ENCODE peak calls at places on chromosomes 16 and 17, in five cellular contexts. J, B, N, Y and T are unnamed samples. For H3K27me3, the result is how much of the 10 kb centered on the place peaks cover.

GRCh38 chr16:34050787-34051320 is 591.4 kb downstream of the TP53TG3F start:
- DNase-seq in N (peak), B (no peak), J (no peak), Y (no peak), T (no peak)

GRCh38 chr17:8426094-8426720 is 9.5 kb upstream of the NDEL1 start:
- DNase-seq in Y (no peak), N (no peak), J (no peak), B (peak), T (no peak)

GRCh38 chr16:57255686-57256415 is 10.8 kb downstream of the ARL2BP start:
- DNase-seq in Y (no peak), B (no peak), N (peak), J (peak), T (no peak)

GRCh38 chr16:86517652-86518258 is 7.4 kb downstream of the FOXF1 start:
- DNase-seq in J (peak), B (peak), Y (no peak), N (no peak), T (no peak)

GRCh38 chr17:49439305-49439672 is 24.6 kb upstream of the PHB1 start:
- DNase-seq in Y (no peak), N (no peak), B (no peak), J (no peak), T (no peak)

GRCh38 chr16:64196444-64196843 is 925.4 kb downstream of the CDH11 start:
- DNase-seq in J (no peak), N (no peak), B (no peak), Y (no peak), T (no peak)

GRCh38 chr17:17724307-17724921 is 43.2 kb downstream of the RAI1 start:
- DNase-seq in B (no peak), Y (no peak), J (no peak), N (no peak), T (no peak)

GRCh38 chr16:8622315-8622656 is 788 bp downstream of the METTL22 start:
- DNase-seq in N (no peak), J (no peak), Y (no peak), B (no peak), T (no peak)

GRCh38 chr16:10465821-10466220 is 80.0 kb downstream of the ATF7IP2 start:
- DNase-seq in N (no peak), J (no peak), Y (no peak), B (no peak), T (no peak)

GRCh38 chr16:89360760-89361435 is 129.5 kb downstream of the ANKRD11 start:
- DNase-seq in J (peak), B (peak), N (peak), Y (peak), T (no peak)

GRCh38 chr17:42266918-42267766 is 9.0 kb downstream of the STAT5B start:
- DNase-seq in J (no peak), Y (no peak), N (no peak), B (no peak), T (no peak)

GRCh38 chr17:882827-883585 is 96.6 kb downstream of the NXN start:
- DNase-seq in J (peak), B (peak), N (no peak), Y (no peak), T (peak)

GRCh38 chr16:84898447-84898846 is 78.7 kb downstream of the CRISPLD2 start:
- DNase-seq in B (no peak), J (no peak), Y (no peak), N (no peak), T (no peak)

GRCh38 chr17:17641621-17642409 is 39.4 kb upstream of the RAI1 start:
- DNase-seq in N (no peak), Y (peak), J (peak), B (peak), T (no peak)

GRCh38 chr17:73420897-73421296 is 109.1 kb upstream of the CDC42EP4 start:
- DNase-seq in N (no peak), Y (no peak), B (no peak), J (no peak), T (no peak)

GRCh38 chr16:31476305-31477219 is 4.6 kb downstream of the TGFB1I1 start:
- DNase-seq in Y (peak), J (peak), N (peak), B (peak), T (no peak)

GRCh38 chr16:67934306-67935095 is 2.1 kb downstream of the PSMB10 start:
- DNase-seq in J (no peak), Y (no peak), N (no peak), B (no peak), T (no peak)

GRCh38 chr16:79601092-79601977 is 798 bp upstream of the MAF start:
- DNase-seq in B (peak), Y (no peak), N (peak), J (peak), T (no peak)

GRCh38 chr17:83193336-83194188 is 114.2 kb downstream of the METRNL start:
- DNase-seq in B (peak), N (peak), Y (no peak), J (peak), T (peak)

GRCh38 chr17:17079761-17080160 is 37.5 kb downstream of the MPRIP start:
- DNase-seq in B (no peak), Y (no peak), J (no peak), N (no peak), T (peak)

GRCh38 chr16:5062790-5063765 is 2.7 kb downstream of the C16orf89 start:
- DNase-seq in N (no peak), J (no peak), Y (no peak), B (no peak), T (peak)

GRCh38 chr17:16935786-16936185 is 36.1 kb downstream of the TNFRSF13B start:
- DNase-seq in Y (no peak), N (peak), B (peak), J (no peak), T (no peak)

GRCh38 chr16:67458121-67458641 is 22.8 kb downstream of the ATP6V0D1 start:
- DNase-seq in Y (no peak), J (no peak), N (no peak), B (no peak), T (no peak)

GRCh38 chr17:79035686-79036085 is 11.7 kb downstream of the C1QTNF1 start:
- DNase-seq in J (no peak), N (no peak), Y (no peak), B (no peak), T (peak)

GRCh38 chr17:27109346-27109745 is 184.6 kb upstream of the WSB1 start:
- DNase-seq in J (no peak), Y (no peak), B (no peak), N (no peak), T (no peak)

GRCh38 chr17:2174471-2175293 is 119.8 kb downstream of the HIC1 start:
- DNase-seq in J (no peak), Y (no peak), N (no peak), B (peak), T (no peak)

GRCh38 chr17:19955099-19955498 is 22.5 kb downstream of the AKAP10 start:
- DNase-seq in Y (no peak), J (no peak), N (no peak), B (no peak), T (no peak)
- H3K27ac ChIP-seq in Y (no peak), J (no peak), N (no peak), B (no peak), T (no peak)

GRCh38 chr17:6684881-6685767 is 28.0 kb downstream of the SLC13A5 start:
- DNase-seq in J (no peak), N (no peak), Y (no peak), B (no peak), T (no peak)
- H3K27me3 ChIP-seq in J (under half), N (under half), Y (under half), B (under half), T (under half)

DNA sequence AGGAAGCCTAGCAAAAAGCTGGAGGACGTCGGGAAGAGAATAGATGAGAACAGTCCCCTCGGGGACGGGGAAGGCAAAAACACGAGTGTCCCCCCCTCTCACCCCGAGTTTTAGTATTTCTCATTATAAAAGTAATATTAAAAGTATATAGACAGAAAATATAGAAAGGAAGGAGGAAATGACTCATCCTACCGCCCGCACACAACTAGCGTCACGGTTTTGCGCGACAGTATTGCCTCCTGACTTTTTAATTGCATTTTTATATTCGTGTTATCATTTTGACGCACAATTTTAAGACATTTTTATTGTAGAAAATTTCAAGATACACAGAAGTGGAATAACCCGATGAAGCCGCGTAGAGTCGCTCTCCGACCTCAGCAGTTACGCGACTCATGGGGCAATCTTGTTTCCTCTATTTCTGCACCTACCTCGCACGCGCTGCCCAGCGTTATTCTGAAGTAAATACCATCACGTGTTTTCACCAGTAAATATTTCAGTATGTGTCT is 652 bp upstream of the SLC25A19 start:
- DNase-seq in N (no peak), Y (peak), B (peak), J (peak), T (no peak)
- TF ChIP-seq CTCF in N (no peak), Y (peak), B (peak), J (peak), T (no peak)

GRCh38 chr17:58337126-58337599 is 8.6 kb upstream of the TSPOAP1 start:
- DNase-seq in Y (no peak), J (no peak), N (no peak), B (peak), T (no peak)
- H3K27ac ChIP-seq in Y (peak), J (peak), N (peak), B (peak), T (no peak)

GRCh38 chr17:15269690-15270089 is 4.6 kb upstream of the PMP22 start:
- DNase-seq in J (no peak), N (no peak), Y (no peak), B (no peak), T (no peak)

GRCh38 chr17:15268465-15268864 is 3.3 kb upstream of the PMP22 start:
- DNase-seq in N (no peak), B (no peak), J (no peak), Y (no peak), T (no peak)

GRCh38 chr17:15268003-15268402 is 2.9 kb upstream of the PMP22 start:
- DNase-seq in B (no peak), Y (no peak), J (no peak), N (no peak), T (no peak)

GRCh38 chr17:15270628-15271381 is 5.7 kb upstream of the PMP22 start:
- DNase-seq in B (no peak), N (no peak), J (no peak), Y (no peak), T (no peak)

DNA sequence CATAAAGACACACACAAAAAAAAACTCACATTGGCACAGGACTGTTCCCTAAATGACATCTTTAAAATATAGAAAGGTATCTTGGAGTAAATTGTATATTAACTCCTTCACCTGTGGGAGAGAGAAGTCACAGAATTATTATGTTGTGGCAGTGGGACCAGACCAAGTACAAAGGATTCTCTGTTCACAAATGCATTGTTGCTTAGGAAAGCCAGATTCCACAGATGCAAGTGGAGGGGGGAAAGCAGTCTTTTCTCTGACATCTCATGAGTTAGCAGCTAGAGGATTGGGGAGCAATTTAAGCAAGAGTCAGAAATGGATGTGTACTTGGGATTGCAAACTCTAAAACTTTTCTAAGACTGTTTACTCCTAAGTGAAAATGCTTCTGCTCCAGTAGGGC is 4.0 kb upstream of the PMP22 start:
- DNase-seq in N (no peak), J (no peak), B (no peak), Y (no peak), T (no peak)
- H3K27me3 ChIP-seq in N (under half), J (under half), B (under half), Y (under half), T (under half)